ENCODE peak calls at places on chromosomes 5 and 9, in six cellular contexts. L is fibroblast of the aortic adventitia; U is CD4-positive, CD25-positive, alpha-beta regulatory T cell; F is effector memory CD4-positive, alpha-beta T cell; Y is BJ; K is astrocyte of the spinal cord. S is an unnamed sample.

GRCh38 chr5:134289509-134290113 is 63.7 kb upstream of the PPP2CA start:
- DNase-seq in L (peak), F (peak), Y (peak), K (peak), U (peak), S (peak)

GRCh38 chr9:16134351-16134750 is 581.5 kb downstream of the CCDC171 start:
- DNase-seq in F (no peak), Y (no peak), U (no peak), L (no peak), K (no peak), S (no peak)

GRCh38 chr9:137371521-137371941 is 51.4 kb downstream of the EXD3 start:
- DNase-seq in L (no peak), Y (no peak), U (no peak), K (no peak), F (no peak), S (no peak)

GRCh38 chr5:7663808-7664207 is 187.1 kb downstream of the CFAP90 start:
- DNase-seq in K (no peak), L (no peak), Y (no peak), U (no peak), F (no peak), S (no peak)

GRCh38 chr5:115431116-115431515 is 113.5 kb downstream of the FEM1C start:
- DNase-seq in Y (no peak), K (no peak), L (no peak), F (no peak), U (no peak), S (no peak)

GRCh38 chr5:168786142-168786541 is 207.0 kb upstream of the PANK3 start:
- DNase-seq in K (no peak), F (no peak), Y (no peak), L (no peak), U (no peak), S (no peak)

GRCh38 chr5:156329197-156329611 is 2.2 kb downstream of the SGCD start:
- DNase-seq in L (no peak), U (no peak), K (no peak), Y (no peak), F (no peak), S (no peak)

GRCh38 chr5:172799416-172799815 is 28.4 kb upstream of the DUSP1 start:
- DNase-seq in Y (no peak), U (no peak), F (no peak), L (no peak), K (no peak), S (no peak)

DNA sequence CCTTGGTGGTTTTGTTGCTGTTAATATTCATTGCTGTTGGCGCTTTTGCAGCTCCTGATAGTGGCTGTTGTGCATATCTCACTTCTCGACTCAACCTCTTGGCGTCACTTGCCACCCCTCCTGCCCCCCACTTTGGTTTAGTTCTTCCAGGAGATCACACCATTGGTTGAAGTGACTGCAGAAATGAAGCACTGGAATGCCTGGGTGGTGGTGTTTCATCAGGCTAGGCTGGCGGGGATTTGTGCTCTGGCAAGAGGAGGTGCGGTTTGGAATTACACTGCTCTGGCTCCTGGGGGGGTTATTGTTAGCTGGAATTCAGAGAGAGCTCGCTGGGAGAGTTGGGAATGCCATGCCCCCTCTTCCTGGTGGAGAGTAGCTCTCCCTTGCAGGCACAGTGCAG is 11.5 kb downstream of the PRRC2B start:
- DNase-seq in L (peak), Y (no peak), U (no peak), K (peak), F (no peak), S (no peak)
- H3K4me3 ChIP-seq in L (peak), Y (no peak), U (peak), K (no peak), F (peak), S (no peak)

GRCh38 chr5:79480991-79481390 is 32.9 kb downstream of the HOMER1 start:
- DNase-seq in K (no peak), L (no peak), F (no peak), U (no peak), Y (no peak), S (no peak)
- H3K4me3 ChIP-seq in K (no peak), L (no peak), F (no peak), U (no peak), Y (no peak), S (no peak)

DNA sequence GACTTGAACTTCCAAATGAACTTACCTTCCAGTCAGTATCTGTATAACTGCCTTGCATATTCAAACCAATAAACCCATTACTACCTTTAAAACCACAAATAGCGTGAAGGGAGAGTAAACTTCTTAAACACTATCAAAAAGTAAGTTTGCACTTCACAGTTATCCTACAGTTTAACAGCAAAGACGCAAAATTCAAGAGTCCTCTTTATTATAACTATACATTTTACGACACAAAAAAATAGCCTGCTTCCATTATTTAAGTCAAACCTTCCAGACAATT is 1.8 kb downstream of the PTBP3 start:
- DNase-seq in Y (no peak), K (peak), F (no peak), U (peak), L (peak), S (no peak)
- H3K4me3 ChIP-seq in Y (peak), K (peak), F (peak), U (peak), L (peak), S (no peak)

GRCh38 chr9:126698251-126698650 is 84.5 kb downstream of the LMX1B start:
- DNase-seq in F (no peak), Y (no peak), K (no peak), L (no peak), U (no peak), S (no peak)

GRCh38 chr9:126700296-126700695 is 86.6 kb downstream of the LMX1B start:
- DNase-seq in Y (no peak), K (no peak), U (no peak), F (no peak), L (no peak), S (no peak)

GRCh38 chr9:126700903-126701819 is 87.4 kb downstream of the LMX1B start:
- DNase-seq in Y (no peak), F (no peak), L (no peak), K (no peak), U (no peak), S (no peak)

GRCh38 chr9:126698756-126699155 is 85.0 kb downstream of the LMX1B start:
- DNase-seq in U (no peak), F (no peak), L (no peak), K (no peak), Y (no peak), S (no peak)

DNA sequence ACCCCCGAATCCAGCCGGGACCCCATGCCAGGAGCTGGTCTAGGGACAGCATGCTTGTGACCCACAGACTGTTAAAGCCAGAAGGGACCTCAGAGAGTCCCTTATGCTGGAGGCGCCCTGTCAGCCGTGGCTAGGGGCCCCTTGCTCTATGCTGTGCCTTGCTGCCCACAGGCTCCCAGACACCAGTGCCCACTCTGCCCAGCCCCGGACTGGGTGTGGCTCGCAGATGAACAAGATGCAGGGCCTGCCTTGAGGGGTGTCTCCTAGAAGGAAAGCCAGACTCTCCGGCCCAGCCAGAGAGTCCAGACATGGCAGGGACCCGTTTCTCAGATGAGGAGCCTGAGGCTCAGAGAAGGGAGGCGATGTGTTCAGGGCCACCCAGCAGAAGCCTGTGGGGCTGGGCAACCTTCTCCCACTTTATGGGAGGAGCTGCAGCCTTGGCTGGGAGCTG is 85.7 kb downstream of the LMX1B start:
- DNase-seq in U (no peak), Y (no peak), F (no peak), K (no peak), L (no peak), S (no peak)
- H3K4me3 ChIP-seq in U (no peak), Y (no peak), F (no peak), K (no peak), L (no peak), S (no peak)

GRCh38 chr5:80712914-80713313 is 58.1 kb upstream of the DHFR start:
- DNase-seq in F (no peak), K (peak), U (no peak), L (no peak), Y (no peak), S (no peak)
- H3K4me3 ChIP-seq in F (no peak), K (no peak), U (no peak), L (no peak), Y (no peak), S (no peak)

GRCh38 chr9:8943392-8943791 is 1143.8 kb upstream of the DMAC1 start:
- DNase-seq in K (no peak), L (no peak), Y (no peak), U (no peak), F (no peak), S (no peak)
- H3K4me3 ChIP-seq in K (no peak), L (no peak), Y (no peak), U (no peak), F (no peak), S (no peak)

GRCh38 chr5:33470544-33470943 is 29.8 kb downstream of the TARS1 start:
- DNase-seq in U (peak), L (peak), F (no peak), Y (no peak), K (peak), S (peak)

GRCh38 chr5:33474931-33475499 is 34.2 kb downstream of the TARS1 start:
- DNase-seq in F (no peak), K (no peak), Y (no peak), L (no peak), U (no peak), S (no peak)

GRCh38 chr5:33474004-33474403 is 33.2 kb downstream of the TARS1 start:
- DNase-seq in U (no peak), L (no peak), Y (no peak), K (no peak), F (no peak), S (no peak)

GRCh38 chr5:33475706-33476105 is 34.9 kb downstream of the TARS1 start:
- DNase-seq in K (no peak), Y (no peak), L (no peak), F (no peak), U (no peak), S (no peak)

GRCh38 chr5:33472805-33473409 is 32.1 kb downstream of the TARS1 start:
- DNase-seq in L (no peak), F (no peak), U (no peak), K (no peak), Y (no peak), S (no peak)
- H3K4me3 ChIP-seq in L (no peak), F (no peak), U (no peak), K (no peak), Y (no peak), S (no peak)

GRCh38 chr9:119357697-119358096 is 11.5 kb downstream of the BRINP1 start:
- DNase-seq in L (no peak), F (no peak), K (no peak), Y (no peak), U (no peak), S (no peak)

GRCh38 chr9:119365291-119366027 is 3.8 kb downstream of the BRINP1 start:
- DNase-seq in K (peak), U (peak), L (peak), Y (no peak), F (no peak), S (peak)

DNA sequence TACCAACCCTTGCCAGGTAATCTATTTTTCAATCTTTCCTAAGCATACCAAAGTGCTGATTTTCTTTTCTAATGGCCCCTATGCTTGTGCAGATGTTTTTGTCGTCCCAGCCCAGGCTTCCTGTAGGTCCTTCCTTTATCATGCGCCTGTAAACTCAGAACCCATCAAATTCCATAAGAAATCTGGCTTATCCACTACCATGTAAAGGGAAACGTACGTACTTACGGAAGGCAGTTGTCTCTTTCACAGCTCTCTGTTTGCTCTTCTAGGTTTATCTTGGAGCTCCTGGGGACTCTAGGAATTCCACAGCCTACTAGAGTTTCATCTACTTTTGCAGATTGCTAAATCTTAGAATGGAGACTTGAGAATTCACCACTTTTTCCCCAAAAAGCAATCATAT is 9.0 kb downstream of the BRINP1 start:
- DNase-seq in U (no peak), L (no peak), F (no peak), Y (no peak), K (no peak), S (no peak)
- H3K4me3 ChIP-seq in U (no peak), L (no peak), F (no peak), Y (no peak), K (no peak), S (no peak)

DNA sequence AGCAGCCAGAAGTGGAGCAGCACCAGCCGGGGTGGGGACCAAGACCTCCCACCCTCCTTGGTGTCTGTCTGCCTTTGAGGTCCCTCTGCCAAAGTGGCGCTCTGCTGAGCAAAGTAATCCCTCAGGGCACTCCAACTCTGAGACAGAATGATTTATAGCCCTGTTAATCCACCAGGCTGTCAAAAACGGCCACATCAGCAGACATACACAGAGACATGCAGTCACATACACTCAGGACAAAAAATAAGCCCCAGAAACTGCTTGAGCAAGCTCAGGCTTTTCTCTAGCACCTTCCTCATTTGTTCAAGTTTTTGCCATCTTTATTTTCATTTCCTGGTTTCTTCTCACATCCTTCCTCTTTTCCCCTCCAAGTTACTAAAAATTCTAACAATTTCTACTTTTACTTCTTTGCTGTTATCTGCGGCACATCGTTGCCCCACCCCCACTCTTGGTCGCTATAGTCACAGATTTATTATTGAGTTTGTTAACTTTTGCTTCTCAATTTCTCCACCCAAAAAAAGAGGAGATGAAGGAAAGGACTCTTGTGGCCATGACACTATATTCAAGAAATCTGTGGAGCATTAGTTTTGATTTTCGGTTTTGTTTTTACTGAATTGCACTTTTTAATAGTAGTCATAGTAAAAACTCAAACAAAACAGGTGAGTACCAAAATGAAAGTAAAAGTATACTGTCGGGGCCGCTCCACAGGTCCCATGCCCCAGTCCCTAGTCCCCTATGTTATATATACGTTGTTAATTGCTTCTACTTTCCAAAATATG is 17.4 kb upstream of the ADRB2 start:
- DNase-seq in L (no peak), U (peak), Y (no peak), F (no peak), K (no peak), S (no peak)
- H3K4me3 ChIP-seq in L (no peak), U (peak), Y (no peak), F (peak), K (no peak), S (peak)

GRCh38 chr9:85872444-85872843 is 68.5 kb upstream of the NAA35 start:
- DNase-seq in Y (no peak), K (no peak), F (no peak), L (no peak), U (no peak), S (no peak)
- H3K4me3 ChIP-seq in Y (no peak), K (no peak), F (no peak), L (no peak), U (no peak), S (no peak)

S was measured in Jurkat, Clone E6-1.